ENCODE peak calls at places on chromosomes 11 and 22, in four cellular contexts. One of them, this sample, is unnamed.

GRCh38 chr11:63802637-63803414 is 10.4 kb upstream of the SPINDOC start:
- DNase-seq in HCT116: peak
- DNase-seq in CD4-positive, alpha-beta T cell: no peak
- DNase-seq in upper lobe of right lung: no peak
- DNase-seq in this sample: no peak

GRCh38 chr22:40215266-40215665 is 37.5 kb downstream of the TNRC6B start:
- DNase-seq in CD4-positive, alpha-beta T cell: no peak
- DNase-seq in upper lobe of right lung: peak
- DNase-seq in HCT116: no peak
- DNase-seq in this sample: no peak

GRCh38 chr11:79050784-79051183 is 390.0 kb downstream of the TENM4 start:
- DNase-seq in HCT116: no peak
- DNase-seq in upper lobe of right lung: no peak
- DNase-seq in CD4-positive, alpha-beta T cell: no peak
- DNase-seq in this sample: no peak

GRCh38 chr11:34356918-34357645 is 728 bp downstream of the ABTB2 start:
- DNase-seq in CD4-positive, alpha-beta T cell: peak
- DNase-seq in HCT116: no peak
- DNase-seq in upper lobe of right lung: peak
- DNase-seq in this sample: peak

GRCh38 chr11:86551693-86552092 is 120.7 kb downstream of the ME3 start:
- DNase-seq in CD4-positive, alpha-beta T cell: no peak
- DNase-seq in HCT116: no peak
- DNase-seq in upper lobe of right lung: no peak
- DNase-seq in this sample: no peak

GRCh38 chr22:21926728-21927127 is 25.9 kb downstream of the PPM1F start:
- DNase-seq in CD4-positive, alpha-beta T cell: no peak
- DNase-seq in upper lobe of right lung: no peak
- DNase-seq in HCT116: no peak
- DNase-seq in this sample: no peak

GRCh38 chr11:47726878-47727514 is 11.8 kb upstream of the AGBL2 start:
- DNase-seq in upper lobe of right lung: no peak
- DNase-seq in CD4-positive, alpha-beta T cell: no peak
- DNase-seq in HCT116: no peak
- DNase-seq in this sample: no peak

GRCh38 chr11:12125609-12126149 is 15.3 kb downstream of the MICAL2 start:
- DNase-seq in HCT116: peak
- DNase-seq in CD4-positive, alpha-beta T cell: no peak
- DNase-seq in upper lobe of right lung: peak
- DNase-seq in this sample: no peak

GRCh38 chr11:64140101-64140500 is 25.8 kb downstream of the MACROD1 start:
- DNase-seq in CD4-positive, alpha-beta T cell: no peak
- DNase-seq in HCT116: no peak
- DNase-seq in upper lobe of right lung: no peak
- DNase-seq in this sample: no peak

GRCh38 chr11:122113836-122114235 is 2.2 kb downstream of the BLID start:
- DNase-seq in HCT116: no peak
- DNase-seq in CD4-positive, alpha-beta T cell: no peak
- DNase-seq in upper lobe of right lung: no peak
- DNase-seq in this sample: no peak

GRCh38 chr11:117870176-117870952 is 6.1 kb downstream of the FXYD6 start:
- DNase-seq in CD4-positive, alpha-beta T cell: no peak
- DNase-seq in upper lobe of right lung: no peak
- DNase-seq in HCT116: no peak
- DNase-seq in this sample: no peak

GRCh38 chr22:29979645-29980303 is 96.8 kb downstream of the MTMR3 start:
- DNase-seq in HCT116: no peak
- DNase-seq in upper lobe of right lung: no peak
- DNase-seq in CD4-positive, alpha-beta T cell: no peak
- DNase-seq in this sample: no peak

GRCh38 chr11:68532719-68533369 is 72.3 kb downstream of the PPP6R3 start:
- DNase-seq in HCT116: no peak
- DNase-seq in CD4-positive, alpha-beta T cell: no peak
- DNase-seq in upper lobe of right lung: no peak
- DNase-seq in this sample: no peak

GRCh38 chr11:77823775-77824174 is 2.8 kb downstream of the AAMDC start:
- DNase-seq in upper lobe of right lung: no peak
- DNase-seq in HCT116: no peak
- DNase-seq in CD4-positive, alpha-beta T cell: no peak
- DNase-seq in this sample: no peak

GRCh38 chr22:45090364-45090960 is 73.3 kb upstream of the NUP50 start:
- DNase-seq in upper lobe of right lung: no peak
- DNase-seq in CD4-positive, alpha-beta T cell: no peak
- DNase-seq in HCT116: no peak
- DNase-seq in this sample: no peak

GRCh38 chr11:1516273-1517067 is 29.9 kb upstream of the MOB2 start:
- DNase-seq in HCT116: no peak
- DNase-seq in CD4-positive, alpha-beta T cell: no peak
- DNase-seq in upper lobe of right lung: no peak
- DNase-seq in this sample: no peak

GRCh38 chr11:1515082-1516060 is 28.8 kb upstream of the MOB2 start:
- DNase-seq in upper lobe of right lung: peak
- DNase-seq in HCT116: peak
- DNase-seq in CD4-positive, alpha-beta T cell: peak
- DNase-seq in this sample: peak

GRCh38 chr11:1513326-1514296 is 27.0 kb upstream of the MOB2 start:
- DNase-seq in upper lobe of right lung: no peak
- DNase-seq in CD4-positive, alpha-beta T cell: no peak
- DNase-seq in HCT116: no peak
- DNase-seq in this sample: no peak

GRCh38 chr11:1511937-1512496 is 25.4 kb upstream of the MOB2 start:
- DNase-seq in CD4-positive, alpha-beta T cell: no peak
- DNase-seq in HCT116: no peak
- DNase-seq in upper lobe of right lung: no peak
- DNase-seq in this sample: no peak

DNA sequence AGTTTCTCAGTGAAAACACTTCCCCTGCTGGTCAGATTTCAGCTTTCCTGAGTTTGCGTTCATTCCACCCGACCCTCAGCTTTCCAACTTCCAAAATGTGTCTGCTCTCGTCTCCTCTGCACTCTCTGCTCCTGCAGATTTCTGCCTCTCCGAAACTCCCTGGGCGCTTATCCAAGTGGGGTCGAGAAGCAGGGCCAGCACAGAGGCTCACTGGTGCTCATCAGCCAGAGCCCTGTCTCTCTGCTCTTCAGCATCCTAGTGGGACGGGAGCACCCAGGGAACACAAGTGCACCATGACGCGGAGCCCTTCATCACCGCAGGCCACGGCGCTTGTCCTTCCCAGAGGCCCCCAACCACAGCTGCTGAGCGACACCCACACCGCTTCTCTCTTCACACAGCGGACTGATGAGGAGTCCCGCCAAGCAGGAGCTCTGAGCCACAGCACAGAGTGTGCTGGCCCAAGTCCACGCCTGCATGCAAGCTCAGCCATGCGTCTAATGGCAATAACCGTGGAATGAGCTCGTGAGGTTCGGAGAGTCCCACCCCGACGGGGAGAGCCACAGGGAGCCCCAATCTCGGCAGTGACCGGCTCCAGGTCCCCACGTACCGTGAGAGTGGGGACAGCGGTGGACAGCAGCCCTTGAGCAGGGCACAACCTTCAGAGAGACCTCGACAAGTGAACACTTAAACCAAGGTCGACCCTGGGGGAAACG is 27.9 kb upstream of the MOB2 start:
- DNase-seq in CD4-positive, alpha-beta T cell: no peak
- DNase-seq in HCT116: no peak
- DNase-seq in upper lobe of right lung: no peak
- DNase-seq in this sample: no peak
- TF ChIP-seq CTCF in CD4-positive, alpha-beta T cell: no peak
- TF ChIP-seq CTCF in HCT116: no peak
- TF ChIP-seq CTCF in upper lobe of right lung: no peak
- TF ChIP-seq CTCF in this sample: no peak

GRCh38 chr11:134682577-134682976 is 270.5 kb upstream of the B3GAT1 start:
- DNase-seq in HCT116: no peak
- DNase-seq in CD4-positive, alpha-beta T cell: no peak
- DNase-seq in upper lobe of right lung: no peak
- DNase-seq in this sample: no peak
- TF ChIP-seq CTCF in HCT116: no peak
- TF ChIP-seq CTCF in CD4-positive, alpha-beta T cell: no peak
- TF ChIP-seq CTCF in upper lobe of right lung: no peak
- TF ChIP-seq CTCF in this sample: no peak

DNA sequence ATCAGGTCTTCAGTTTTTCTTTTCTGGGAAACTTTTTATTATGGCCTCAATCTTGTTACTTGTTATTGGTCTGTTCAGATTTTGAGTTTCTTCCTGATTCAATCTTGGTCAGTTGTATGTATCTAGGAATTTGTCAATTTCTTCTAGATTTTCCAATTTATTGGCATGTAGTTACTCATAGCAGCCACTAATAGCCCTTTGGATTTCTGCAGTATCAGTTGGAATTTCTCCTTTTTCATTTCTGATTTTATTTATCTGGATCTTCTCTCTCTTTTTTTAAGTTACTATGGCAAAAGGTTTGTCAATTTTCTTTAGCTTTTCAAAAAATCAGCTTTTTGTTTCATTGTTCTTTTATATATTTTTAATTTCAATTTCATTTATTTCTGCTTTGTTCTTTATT is 419.6 kb upstream of the KIRREL3 start:
- DNase-seq in upper lobe of right lung: no peak
- DNase-seq in HCT116: no peak
- DNase-seq in CD4-positive, alpha-beta T cell: no peak
- DNase-seq in this sample: no peak
- TF ChIP-seq CTCF in upper lobe of right lung: no peak
- TF ChIP-seq CTCF in HCT116: no peak
- TF ChIP-seq CTCF in CD4-positive, alpha-beta T cell: no peak
- TF ChIP-seq CTCF in this sample: no peak

DNA sequence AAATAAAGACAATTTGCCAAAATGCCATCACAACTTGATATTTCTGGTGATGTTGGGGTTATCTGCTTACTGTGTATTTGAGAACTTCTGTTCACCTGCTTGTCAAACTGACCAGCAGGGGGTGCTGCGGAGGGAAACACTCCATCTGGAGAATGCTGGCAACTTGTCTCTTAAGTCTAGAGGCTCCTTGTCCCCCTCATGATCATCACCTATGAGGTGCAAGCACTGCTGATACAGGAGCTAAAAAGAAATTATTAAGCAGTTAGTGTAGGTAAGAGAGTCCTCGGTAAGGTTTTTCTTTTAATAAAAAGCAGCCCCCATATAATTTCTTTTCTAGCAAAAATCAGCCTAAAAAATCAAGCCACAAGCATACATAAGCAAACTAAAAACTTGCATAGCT is 32.7 kb upstream of the GLYATL1B start:
- DNase-seq in HCT116: peak
- DNase-seq in CD4-positive, alpha-beta T cell: peak
- DNase-seq in upper lobe of right lung: peak
- DNase-seq in this sample: peak
- TF ChIP-seq CTCF in HCT116: peak
- TF ChIP-seq CTCF in CD4-positive, alpha-beta T cell: peak
- TF ChIP-seq CTCF in upper lobe of right lung: peak
- TF ChIP-seq CTCF in this sample: peak

This sample was measured in Peyer's patch.